ENCODE peak calls at places on chromosomes 11 and 22, in four cellular contexts. M is substantia nigra, L is MM.1S, Q is frontal cortex. E is an unnamed sample.

GRCh38 chr11:118838905-118839553 is 44.7 kb upstream of the CXCR5 start:
- DNase-seq in M (no peak), L (peak), Q (no peak), E (no peak)

GRCh38 chr11:34570584-34570983 is 50.3 kb upstream of the EHF start:
- DNase-seq in M (no peak), L (peak), Q (no peak), E (no peak)

GRCh38 chr11:34680918-34681554 is 60.1 kb downstream of the EHF start:
- DNase-seq in M (no peak), L (peak), Q (no peak), E (no peak)

GRCh38 chr22:38141574-38141973 is 31.1 kb upstream of the BAIAP2L2 start:
- DNase-seq in M (no peak), L (no peak), Q (no peak), E (no peak)

GRCh38 chr11:69050592-69051380 is 2.1 kb downstream of the TPCN2 start:
- DNase-seq in M (no peak), L (no peak), Q (peak), E (no peak)

GRCh38 chr11:131408011-131408640 is 37.7 kb downstream of the NTM start:
- DNase-seq in M (no peak), L (peak), Q (no peak), E (no peak)

GRCh38 chr22:17565986-17566687 is 2.8 kb downstream of the SLC25A18 start:
- DNase-seq in M (no peak), L (no peak), Q (no peak), E (no peak)

GRCh38 chr11:27116684-27117083 is 76.1 kb downstream of the BBOX1 start:
- DNase-seq in M (no peak), L (no peak), Q (no peak), E (no peak)

GRCh38 chr22:38607680-38608079 is 37.7 kb upstream of the DMC1 start:
- DNase-seq in M (no peak), L (no peak), Q (no peak), E (no peak)

GRCh38 chr11:9765320-9766101 is 101.6 kb downstream of the SWAP70 start:
- DNase-seq in M (no peak), L (no peak), Q (no peak), E (no peak)

GRCh38 chr22:43408009-43408408 is 3.8 kb upstream of the MPPED1 start:
- DNase-seq in M (no peak), L (no peak), Q (no peak), E (no peak)

GRCh38 chr11:831132-831864 is 1.5 kb upstream of the CD151 start:
- DNase-seq in M (no peak), L (no peak), Q (no peak), E (no peak)

GRCh38 chr11:28439403-28439802 is 331.2 kb downstream of the METTL15 start:
- DNase-seq in M (no peak), L (no peak), Q (no peak), E (no peak)

GRCh38 chr22:43471186-43471585 is 59.4 kb downstream of the MPPED1 start:
- DNase-seq in M (no peak), L (no peak), Q (no peak), E (no peak)

GRCh38 chr11:61049854-61050253 is 52.4 kb upstream of the CD5 start:
- DNase-seq in M (no peak), L (no peak), Q (no peak), E (no peak)

GRCh38 chr22:47300698-47301405 is 538.4 kb downstream of the TBC1D22A start:
- DNase-seq in M (no peak), L (no peak), Q (no peak), E (no peak)

GRCh38 chr11:12762283-12762682 is 88.1 kb downstream of the TEAD1 start:
- DNase-seq in M (no peak), L (no peak), Q (no peak), E (no peak)

GRCh38 chr22:47173535-47174021 is 411.1 kb downstream of the TBC1D22A start:
- DNase-seq in M (no peak), L (no peak), Q (no peak), E (no peak)

GRCh38 chr11:97909544-97910394 is 1111.0 kb upstream of the CNTN5 start:
- DNase-seq in M (no peak), L (no peak), Q (no peak), E (no peak)

GRCh38 chr11:43947003-43947500 is 4.6 kb downstream of the C11orf96 start:
- DNase-seq in M (no peak), L (peak), Q (no peak), E (no peak)

GRCh38 chr22:36595968-36596367 is 67.0 kb upstream of the EIF3D start:
- DNase-seq in M (no peak), L (no peak), Q (no peak), E (no peak)

GRCh38 chr11:88292156-88292844 is 45.2 kb downstream of the CTSC start:
- DNase-seq in M (no peak), L (no peak), Q (no peak), E (peak)

GRCh38 chr22:27918351-27919221 is 470 bp downstream of the PITPNB start:
- DNase-seq in M (peak), L (peak), Q (no peak), E (peak)

GRCh38 chr11:69905611-69906452 is 86.6 kb upstream of the FGF3 start:
- DNase-seq in M (no peak), L (no peak), Q (no peak), E (no peak)

GRCh38 chr11:36079911-36080310 is 136.0 kb downstream of the LDLRAD3 start:
- DNase-seq in M (no peak), L (no peak), Q (no peak), E (no peak)

GRCh38 chr22:39240841-39241631 is 3.7 kb downstream of the PDGFB start:
- DNase-seq in M (no peak), L (peak), Q (no peak), E (no peak)

GRCh38 chr22:26168934-26169311 is 339 bp upstream of the SEZ6L start:
- DNase-seq in M (no peak), L (no peak), Q (no peak), E (peak)

GRCh38 chr11:20050551-20051333 is 109.5 kb downstream of the DBX1 start:
- DNase-seq in M (no peak), L (no peak), Q (no peak), E (no peak)

GRCh38 chr11:35815556-35816315 is 128.1 kb upstream of the LDLRAD3 start:
- DNase-seq in M (no peak), L (no peak), Q (no peak), E (no peak)

GRCh38 chr22:24244144-24244787 is 616 bp downstream of the GGT5 start:
- DNase-seq in M (no peak), L (no peak), Q (no peak), E (no peak)

GRCh38 chr22:46674906-46675305 is 54.7 kb downstream of the GRAMD4 start:
- DNase-seq in M (no peak), L (no peak), Q (no peak), E (no peak)

GRCh38 chr11:3046190-3046589 is 11.0 kb downstream of the CARS1 start:
- DNase-seq in M (no peak), L (no peak), Q (no peak), E (no peak)

GRCh38 chr11:70716986-70717775 is 318.9 kb downstream of the CTTN start:
- DNase-seq in M (no peak), L (no peak), Q (no peak), E (no peak)